ENCODE peak calls at places on chromosomes 1 and 21, in seven cellular contexts. One of them, this sample, is unnamed.

GRCh38 chr1:58783090-58783992 is 506 bp downstream of the JUN start:
- DNase-seq in adrenal gland: peak; percentile 77
- DNase-seq in neuronal stem cell: peak; percentile 60
- DNase-seq in aorta: peak; percentile 87
- DNase-seq in left ventricle myocardium inferior: peak; percentile 50
- DNase-seq in IMR-90: peak; percentile 52
- DNase-seq in effector memory CD4-positive, alpha-beta T cell: peak; percentile 23
- DNase-seq in this sample: peak; percentile 79

GRCh38 chr1:33314371-33314893 is 6.5 kb downstream of the A3GALT2 start:
- DNase-seq in effector memory CD4-positive, alpha-beta T cell: no peak
- DNase-seq in left ventricle myocardium inferior: no peak
- DNase-seq in neuronal stem cell: no peak
- DNase-seq in aorta: peak; percentile 58
- DNase-seq in IMR-90: no peak
- DNase-seq in adrenal gland: no peak
- DNase-seq in this sample: no peak

GRCh38 chr1:174768949-174769348 is 230.8 kb upstream of the CACYBP start:
- DNase-seq in aorta: no peak
- DNase-seq in effector memory CD4-positive, alpha-beta T cell: no peak
- DNase-seq in left ventricle myocardium inferior: no peak
- DNase-seq in neuronal stem cell: no peak
- DNase-seq in IMR-90: no peak
- DNase-seq in adrenal gland: no peak
- DNase-seq in this sample: no peak

GRCh38 chr1:22412932-22413727 is 38.5 kb upstream of the ZBTB40 start:
- DNase-seq in left ventricle myocardium inferior: no peak
- DNase-seq in effector memory CD4-positive, alpha-beta T cell: no peak
- DNase-seq in aorta: no peak
- DNase-seq in IMR-90: peak; percentile 17
- DNase-seq in neuronal stem cell: no peak
- DNase-seq in adrenal gland: peak; percentile 80
- DNase-seq in this sample: no peak

GRCh38 chr1:94395748-94396309 is 22.4 kb upstream of the ABCD3 start:
- DNase-seq in adrenal gland: no peak
- DNase-seq in aorta: no peak
- DNase-seq in effector memory CD4-positive, alpha-beta T cell: no peak
- DNase-seq in IMR-90: no peak
- DNase-seq in left ventricle myocardium inferior: no peak
- DNase-seq in neuronal stem cell: no peak
- DNase-seq in this sample: no peak

GRCh38 chr1:192604979-192605620 is 29.5 kb downstream of the RGS1 start:
- DNase-seq in effector memory CD4-positive, alpha-beta T cell: no peak
- DNase-seq in adrenal gland: no peak
- DNase-seq in neuronal stem cell: no peak
- DNase-seq in IMR-90: no peak
- DNase-seq in aorta: no peak
- DNase-seq in left ventricle myocardium inferior: no peak
- DNase-seq in this sample: no peak

GRCh38 chr1:26277261-26277661 is 2.6 kb upstream of the SH3BGRL3 start:
- DNase-seq in aorta: no peak
- DNase-seq in IMR-90: no peak
- DNase-seq in neuronal stem cell: no peak
- DNase-seq in adrenal gland: no peak
- DNase-seq in effector memory CD4-positive, alpha-beta T cell: no peak
- DNase-seq in left ventricle myocardium inferior: no peak
- DNase-seq in this sample: no peak

GRCh38 chr1:93321720-93322119 is 24.0 kb upstream of the DR1 start:
- DNase-seq in neuronal stem cell: no peak
- DNase-seq in adrenal gland: no peak
- DNase-seq in effector memory CD4-positive, alpha-beta T cell: no peak
- DNase-seq in aorta: no peak
- DNase-seq in IMR-90: no peak
- DNase-seq in left ventricle myocardium inferior: no peak
- DNase-seq in this sample: no peak

GRCh38 chr1:112840631-112841624 is 115.1 kb downstream of the SLC16A1 start:
- DNase-seq in IMR-90: no peak
- DNase-seq in neuronal stem cell: no peak
- DNase-seq in adrenal gland: no peak
- DNase-seq in aorta: no peak
- DNase-seq in effector memory CD4-positive, alpha-beta T cell: no peak
- DNase-seq in left ventricle myocardium inferior: no peak
- DNase-seq in this sample: no peak

GRCh38 chr1:19596065-19596718 is 47.9 kb upstream of the NBL1 start:
- DNase-seq in adrenal gland: peak; percentile 50
- DNase-seq in effector memory CD4-positive, alpha-beta T cell: no peak
- DNase-seq in IMR-90: peak; percentile 28
- DNase-seq in aorta: no peak
- DNase-seq in left ventricle myocardium inferior: no peak
- DNase-seq in neuronal stem cell: no peak
- DNase-seq in this sample: no peak

DNA sequence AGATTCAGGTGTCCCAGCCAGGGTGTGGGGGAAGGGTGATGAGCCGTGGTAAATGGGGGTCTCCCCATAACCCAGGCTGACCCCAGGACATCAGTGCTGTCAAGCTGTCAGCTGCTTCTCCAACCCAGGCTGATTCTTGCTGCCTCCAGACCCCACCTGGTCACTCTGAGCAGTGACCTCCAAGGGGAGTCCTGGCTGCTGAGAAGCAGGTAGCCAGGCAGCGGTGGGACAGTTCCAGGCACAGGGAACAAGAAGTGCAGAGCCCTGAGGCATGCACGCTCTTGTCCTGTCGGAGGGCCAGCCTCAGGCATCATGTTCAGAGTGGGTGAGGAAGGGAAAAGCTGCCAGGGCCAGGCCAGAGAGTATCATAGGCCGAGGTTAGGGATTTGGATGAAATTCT is 1.1 kb downstream of the ESPN start:
- DNase-seq in aorta: no peak
- DNase-seq in effector memory CD4-positive, alpha-beta T cell: no peak
- DNase-seq in neuronal stem cell: no peak
- DNase-seq in IMR-90: no peak
- DNase-seq in left ventricle myocardium inferior: no peak
- DNase-seq in adrenal gland: no peak
- DNase-seq in this sample: no peak
- H3K4me3 ChIP-seq in aorta: no peak overlapping the region
- H3K4me3 ChIP-seq in effector memory CD4-positive, alpha-beta T cell: no peak overlapping the region
- H3K4me3 ChIP-seq in neuronal stem cell: no peak overlapping the region
- H3K4me3 ChIP-seq in IMR-90: no peak overlapping the region
- H3K4me3 ChIP-seq in left ventricle myocardium inferior: no peak overlapping the region
- H3K4me3 ChIP-seq in adrenal gland: no peak overlapping the region
- H3K4me3 ChIP-seq in this sample: no peak overlapping the region

GRCh38 chr21:34511154-34511553 is 856 bp downstream of the KCNE1 start:
- DNase-seq in aorta: no peak
- DNase-seq in left ventricle myocardium inferior: no peak
- DNase-seq in adrenal gland: no peak
- DNase-seq in IMR-90: no peak
- DNase-seq in effector memory CD4-positive, alpha-beta T cell: no peak
- DNase-seq in neuronal stem cell: no peak
- DNase-seq in this sample: no peak
- H3K36me3 ChIP-seq in aorta: no peaks in the 10 kb centered on the region
- H3K36me3 ChIP-seq in left ventricle myocardium inferior: peaks cover 7% of the 10 kb centered on the region
- H3K36me3 ChIP-seq in adrenal gland: no peaks in the 10 kb centered on the region
- H3K36me3 ChIP-seq in IMR-90: peaks cover 2% of the 10 kb centered on the region
- H3K36me3 ChIP-seq in effector memory CD4-positive, alpha-beta T cell: no peaks in the 10 kb centered on the region
- H3K36me3 ChIP-seq in neuronal stem cell: no peaks in the 10 kb centered on the region
- H3K36me3 ChIP-seq in this sample: peaks cover 9% of the 10 kb centered on the region

DNA sequence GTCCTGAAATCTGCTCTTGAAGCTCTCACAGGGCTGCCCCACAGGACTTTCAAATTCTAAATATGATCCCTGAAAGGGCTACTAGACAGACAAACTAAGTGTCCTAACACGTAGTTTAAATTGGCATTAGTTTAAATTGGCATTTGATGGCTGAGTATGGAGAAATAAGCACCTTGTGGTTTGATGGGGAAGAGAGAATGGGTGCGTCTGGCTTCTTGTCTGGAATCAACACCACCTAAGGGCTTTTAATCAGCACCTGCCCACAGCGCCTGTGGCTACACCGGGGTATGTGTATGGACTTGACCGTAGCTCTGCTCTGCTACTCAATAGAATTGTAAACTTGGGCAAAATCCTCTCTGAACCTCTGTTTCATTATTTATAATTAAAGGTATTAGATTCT is 5.7 kb upstream of the LAMB3 start:
- DNase-seq in IMR-90: no peak
- DNase-seq in left ventricle myocardium inferior: no peak
- DNase-seq in effector memory CD4-positive, alpha-beta T cell: no peak
- DNase-seq in neuronal stem cell: no peak
- DNase-seq in aorta: no peak
- DNase-seq in adrenal gland: no peak
- DNase-seq in this sample: no peak
- H3K27ac ChIP-seq in IMR-90: no peak overlapping the region
- H3K27ac ChIP-seq in left ventricle myocardium inferior: no peak overlapping the region
- H3K27ac ChIP-seq in effector memory CD4-positive, alpha-beta T cell: no peak overlapping the region
- H3K27ac ChIP-seq in neuronal stem cell: no peak overlapping the region
- H3K27ac ChIP-seq in aorta: no peak overlapping the region
- H3K27ac ChIP-seq in adrenal gland: no peak overlapping the region
- H3K27ac ChIP-seq in this sample: no peak overlapping the region

GRCh38 chr1:3642921-3643675 is 6.8 kb downstream of the WRAP73 start:
- DNase-seq in effector memory CD4-positive, alpha-beta T cell: no peak
- DNase-seq in neuronal stem cell: no peak
- DNase-seq in adrenal gland: no peak
- DNase-seq in IMR-90: no peak
- DNase-seq in aorta: peak; percentile 69
- DNase-seq in left ventricle myocardium inferior: no peak
- DNase-seq in this sample: no peak

GRCh38 chr1:3645247-3645646 is 4.7 kb downstream of the WRAP73 start:
- DNase-seq in IMR-90: no peak
- DNase-seq in left ventricle myocardium inferior: no peak
- DNase-seq in adrenal gland: no peak
- DNase-seq in aorta: peak; percentile 47
- DNase-seq in effector memory CD4-positive, alpha-beta T cell: no peak
- DNase-seq in neuronal stem cell: no peak
- DNase-seq in this sample: no peak

GRCh38 chr1:3646596-3646995 is 3.3 kb downstream of the WRAP73 start:
- DNase-seq in aorta: peak; percentile 54
- DNase-seq in adrenal gland: no peak
- DNase-seq in effector memory CD4-positive, alpha-beta T cell: no peak
- DNase-seq in neuronal stem cell: no peak
- DNase-seq in IMR-90: no peak
- DNase-seq in left ventricle myocardium inferior: no peak
- DNase-seq in this sample: no peak

GRCh38 chr1:3645666-3646355 is 4.1 kb downstream of the WRAP73 start:
- DNase-seq in IMR-90: no peak
- DNase-seq in neuronal stem cell: no peak
- DNase-seq in effector memory CD4-positive, alpha-beta T cell: no peak
- DNase-seq in adrenal gland: no peak
- DNase-seq in aorta: peak; percentile 34
- DNase-seq in left ventricle myocardium inferior: peak; percentile 7
- DNase-seq in this sample: no peak

DNA sequence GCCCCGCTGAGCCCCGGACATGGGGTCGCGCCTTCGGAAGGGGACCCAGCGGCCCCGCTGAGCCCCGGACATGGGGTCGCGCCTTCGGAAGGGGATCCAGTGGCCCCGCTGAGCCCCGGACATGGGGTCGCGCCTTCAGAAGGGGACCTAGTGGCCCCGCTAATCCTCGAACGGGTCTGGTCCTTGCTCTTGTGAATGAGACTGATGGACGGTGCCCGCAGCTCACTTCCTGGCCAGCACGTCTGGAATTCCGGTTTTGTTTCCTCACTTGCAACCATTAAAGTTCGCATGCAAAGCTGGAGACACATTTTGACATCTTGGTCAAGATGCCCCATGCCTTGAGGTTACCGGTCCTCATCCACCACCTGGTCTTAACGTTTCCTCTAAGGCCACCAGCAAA is 5.6 kb downstream of the WRAP73 start:
- DNase-seq in IMR-90: no peak
- DNase-seq in adrenal gland: no peak
- DNase-seq in left ventricle myocardium inferior: no peak
- DNase-seq in aorta: peak; percentile 42
- DNase-seq in neuronal stem cell: no peak
- DNase-seq in effector memory CD4-positive, alpha-beta T cell: no peak
- DNase-seq in this sample: no peak
- H3K4me3 ChIP-seq in IMR-90: no peak overlapping the region
- H3K4me3 ChIP-seq in adrenal gland: no peak overlapping the region
- H3K4me3 ChIP-seq in left ventricle myocardium inferior: no peak overlapping the region
- H3K4me3 ChIP-seq in aorta: no peak overlapping the region
- H3K4me3 ChIP-seq in neuronal stem cell: no peak overlapping the region
- H3K4me3 ChIP-seq in effector memory CD4-positive, alpha-beta T cell: no peak overlapping the region
- H3K4me3 ChIP-seq in this sample: no peak overlapping the region

GRCh38 chr1:202888507-202889360 is at the start of gene RABIF:
- DNase-seq in neuronal stem cell: peak; percentile 91
- DNase-seq in left ventricle myocardium inferior: peak; percentile 97
- DNase-seq in adrenal gland: peak; percentile 98
- DNase-seq in aorta: peak; percentile 99
- DNase-seq in effector memory CD4-positive, alpha-beta T cell: peak; percentile 95
- DNase-seq in IMR-90: peak; percentile 91
- DNase-seq in this sample: peak; percentile 98

GRCh38 chr1:202890392-202890791 is 1.4 kb upstream of the RABIF start:
- DNase-seq in aorta: no peak
- DNase-seq in IMR-90: no peak
- DNase-seq in neuronal stem cell: no peak
- DNase-seq in adrenal gland: no peak
- DNase-seq in effector memory CD4-positive, alpha-beta T cell: no peak
- DNase-seq in left ventricle myocardium inferior: no peak
- DNase-seq in this sample: no peak

GRCh38 chr1:202888204-202888506 is 794 bp downstream of the RABIF start:
- DNase-seq in left ventricle myocardium inferior: no peak
- DNase-seq in effector memory CD4-positive, alpha-beta T cell: no peak
- DNase-seq in adrenal gland: no peak
- DNase-seq in aorta: no peak
- DNase-seq in neuronal stem cell: no peak
- DNase-seq in IMR-90: peak; percentile 28
- DNase-seq in this sample: no peak

DNA sequence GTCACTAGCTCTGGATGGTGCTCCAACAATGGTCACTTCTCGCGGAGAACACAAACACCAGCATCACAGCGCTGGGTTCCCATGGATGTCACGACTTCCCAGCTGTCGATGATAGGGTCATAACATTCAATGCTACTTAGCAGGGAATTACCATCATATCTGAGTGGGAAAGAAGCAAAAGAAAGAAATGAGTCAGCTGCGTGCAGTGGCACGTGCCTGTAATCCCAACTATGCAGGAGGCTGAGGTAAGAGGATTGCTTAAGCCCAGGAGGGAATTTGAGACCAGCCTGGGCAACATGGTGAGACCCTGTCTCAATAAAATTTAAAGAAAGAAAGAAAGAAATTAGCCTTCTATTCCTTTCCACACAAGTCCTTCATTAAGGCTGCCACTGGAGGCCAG is 3.6 kb upstream of the RABIF start:
- DNase-seq in adrenal gland: no peak
- DNase-seq in IMR-90: no peak
- DNase-seq in neuronal stem cell: no peak
- DNase-seq in effector memory CD4-positive, alpha-beta T cell: no peak
- DNase-seq in left ventricle myocardium inferior: no peak
- DNase-seq in aorta: no peak
- DNase-seq in this sample: no peak
- H3K36me3 ChIP-seq in adrenal gland: no peaks in the 10 kb centered on the region
- H3K36me3 ChIP-seq in IMR-90: peaks cover 25% of the 10 kb centered on the region
- H3K36me3 ChIP-seq in neuronal stem cell: peaks cover 10% of the 10 kb centered on the region
- H3K36me3 ChIP-seq in effector memory CD4-positive, alpha-beta T cell: peaks cover 51% of the 10 kb centered on the region
- H3K36me3 ChIP-seq in left ventricle myocardium inferior: peaks cover 72% of the 10 kb centered on the region
- H3K36me3 ChIP-seq in aorta: peaks cover 3% of the 10 kb centered on the region
- H3K36me3 ChIP-seq in this sample: peaks cover 67% of the 10 kb centered on the region

This sample was measured in lower lobe of right lung.